ENCODE peak calls at places on chromosome 5, in eight cellular contexts. R is stimulated activated CD4-positive, alpha-beta T cell treated with anti-CD3 and anti-CD28 coated beads, Interleukin-1b, Interleukin-23, amount 100 ng/mL, for 1 hour; E is iris pigment epithelial cell; O is cardiac fibroblast; D is type B pancreatic cell; W is NCI-H2081; L is C1 segment of cervical spinal cord; J is WERI-Rb-1. Y is an unnamed sample.

GRCh38 chr5:58294598-58295298 is 165.1 kb downstream of the PLK2 start:
- DNase-seq in R (no peak), E (peak; percentile 30), O (peak; percentile 49), D (no peak), W (no peak), L (no peak), J (no peak), Y (peak; percentile 62)

GRCh38 chr5:40877371-40877988 is 31.8 kb upstream of the C7 start:
- DNase-seq in R (no peak), E (no peak), O (no peak), D (no peak), W (no peak), L (no peak), J (no peak), Y (no peak)

GRCh38 chr5:912356-913091 is 19.8 kb downstream of the TRIP13 start:
- DNase-seq in R (peak; percentile 51), E (peak; percentile 95), O (peak; percentile 97), D (no peak), W (no peak), L (no peak), J (no peak), Y (peak; percentile 97)

GRCh38 chr5:74035521-74035937 is 409.5 kb downstream of the ARHGEF28 start:
- DNase-seq in R (no peak), E (peak; percentile 72), O (peak; percentile 84), D (no peak), W (peak; percentile 20), L (no peak), J (peak; percentile 38), Y (peak; percentile 88)

GRCh38 chr5:146048994-146049703 is 56.2 kb downstream of the PLAC8L1 start:
- DNase-seq in R (no peak), E (peak; percentile 79), O (peak; percentile 86), D (no peak), W (peak; percentile 57), L (no peak), J (peak; percentile 69), Y (peak; percentile 76)

GRCh38 chr5:179953934-179954833 is 46.5 kb upstream of the TBC1D9B start:
- DNase-seq in R (no peak), E (peak; percentile 69), O (peak; percentile 9), D (no peak), W (no peak), L (no peak), J (no peak), Y (peak; percentile 20)

GRCh38 chr5:61342066-61342465 is 10.0 kb downstream of the ZSWIM6 start:
- DNase-seq in R (no peak), E (peak; percentile 74), O (peak; percentile 75), D (no peak), W (no peak), L (no peak), J (no peak), Y (peak; percentile 85)

GRCh38 chr5:6785861-6786180 is 72.6 kb downstream of the TENT4A start:
- DNase-seq in R (no peak), E (no peak), O (no peak), D (no peak), W (no peak), L (no peak), J (no peak), Y (no peak)

GRCh38 chr5:139108056-139108811 is 89.9 kb downstream of the SIL1 start:
- DNase-seq in R (no peak), E (peak; percentile 47), O (no peak), D (no peak), W (peak; percentile 51), L (no peak), J (no peak), Y (no peak)

GRCh38 chr5:116514521-116514920 is 60.1 kb downstream of the SEMA6A start:
- DNase-seq in R (no peak), E (no peak), O (no peak), D (no peak), W (no peak), L (no peak), J (no peak), Y (no peak)

GRCh38 chr5:54764691-54765090 is 220.7 kb downstream of the ESM1 start:
- DNase-seq in R (no peak), E (no peak), O (peak; percentile 50), D (no peak), W (no peak), L (no peak), J (no peak), Y (peak; percentile 37)

GRCh38 chr5:90855296-90855990 is 296.8 kb downstream of the ADGRV1 start:
- DNase-seq in R (no peak), E (no peak), O (peak; percentile 2), D (no peak), W (no peak), L (no peak), J (no peak), Y (no peak)

GRCh38 chr5:175731756-175732465 is 74.0 kb downstream of the HRH2 start:
- DNase-seq in R (no peak), E (no peak), O (no peak), D (no peak), W (no peak), L (no peak), J (no peak), Y (no peak)

GRCh38 chr5:72241346-72242003 is 78.6 kb downstream of the MRPS27 start:
- DNase-seq in R (no peak), E (no peak), O (no peak), D (no peak), W (peak; percentile 75), L (no peak), J (no peak), Y (no peak)

GRCh38 chr5:96434201-96434645 is 1.2 kb upstream of the PCSK1 start:
- DNase-seq in R (no peak), E (peak; percentile 77), O (peak; percentile 77), D (peak; percentile 76), W (peak; percentile 95), L (no peak), J (no peak), Y (peak; percentile 65)

GRCh38 chr5:160096178-160096577 is 23.1 kb downstream of the PWWP2A start:
- DNase-seq in R (no peak), E (no peak), O (no peak), D (no peak), W (no peak), L (no peak), J (no peak), Y (no peak)

GRCh38 chr5:6399978-6400910 is 21.9 kb upstream of the MED10 start:
- DNase-seq in R (no peak), E (peak; percentile 27), O (peak; percentile 44), D (peak; percentile 51), W (no peak), L (no peak), J (no peak), Y (peak; percentile 82)

GRCh38 chr5:107340631-107341030 is 330.1 kb downstream of the EFNA5 start:
- DNase-seq in R (no peak), E (no peak), O (no peak), D (no peak), W (no peak), L (no peak), J (no peak), Y (no peak)

GRCh38 chr5:154179846-154180710 is 10.5 kb upstream of the GALNT10 start:
- DNase-seq in R (no peak), E (peak; percentile 72), O (peak; percentile 73), D (no peak), W (peak; percentile 47), L (no peak), J (peak; percentile 40), Y (peak; percentile 62)